ENCODE peak calls at places on chromosomes 3 and 15, in eight cellular contexts. Q is OCI-LY7, S is lower lobe of right lung, C is heart left ventricle, P is fibroblast of lung, K is HepG2, U is kidney, J is mesenchymal stem cell. L is an unnamed sample.

GRCh38 chr3:126441256-126441880 is 34.3 kb downstream of the ZXDC start:
- DNase-seq in Q (no peak), S (no peak), C (no peak), P (no peak), K (no peak), U (no peak), J (no peak), L (no peak)

GRCh38 chr15:39266882-39267281 is 314.0 kb upstream of the THBS1 start:
- DNase-seq in Q (no peak), S (no peak), C (no peak), P (peak; percentile 53), K (no peak), U (no peak), J (no peak), L (no peak)

GRCh38 chr3:85576091-85576690 is 617.4 kb downstream of the CADM2 start:
- DNase-seq in Q (peak; percentile 56), S (peak; percentile 45), C (peak; percentile 43), P (peak; percentile 42), K (peak; percentile 44), U (no peak), J (peak; percentile 25), L (peak; percentile 73)

GRCh38 chr3:90052425-90052950 is 945.1 kb downstream of the EPHA3 start:
- DNase-seq in Q (no peak), S (no peak), C (no peak), P (no peak), K (no peak), U (no peak), J (peak; percentile 70), L (peak; percentile 9)

GRCh38 chr3:129195731-129196256 is 12.1 kb upstream of the CNBP start:
- DNase-seq in Q (no peak), S (no peak), C (peak; percentile 63), P (peak; percentile 95), K (peak; percentile 16), U (no peak), J (peak; percentile 93), L (peak; percentile 95)

GRCh38 chr3:51311055-51311454 is 74.0 kb upstream of the MANF start:
- DNase-seq in Q (peak; percentile 17), S (no peak), C (no peak), P (peak; percentile 23), K (peak; percentile 28), U (no peak), J (peak; percentile 37), L (peak; percentile 15)

GRCh38 chr15:48358229-48358641 is 27.0 kb downstream of the DUT start:
- DNase-seq in Q (peak; percentile 19), S (no peak), C (no peak), P (peak; percentile 44), K (no peak), U (no peak), J (peak; percentile 57), L (no peak)

GRCh38 chr15:100172356-100173024 is 169.3 kb downstream of the ADAMTS17 start:
- DNase-seq in Q (peak; percentile 10), S (no peak), C (no peak), P (no peak), K (no peak), U (no peak), J (no peak), L (no peak)

GRCh38 chr15:33131880-33132279 is 62.6 kb downstream of the FMN1 start:
- DNase-seq in Q (no peak), S (no peak), C (no peak), P (peak; percentile 64), K (no peak), U (no peak), J (no peak), L (peak; percentile 31)

GRCh38 chr3:32297366-32297765 is 58.9 kb downstream of the CMTM8 start:
- DNase-seq in Q (no peak), S (no peak), C (no peak), P (no peak), K (no peak), U (no peak), J (peak; percentile 5), L (no peak)

GRCh38 chr3:177744873-177745646 is 547.8 kb upstream of the TBL1XR1 start:
- DNase-seq in Q (no peak), S (peak; percentile 60), C (no peak), P (peak; percentile 97), K (no peak), U (no peak), J (peak; percentile 38), L (peak; percentile 92)

GRCh38 chr15:69451951-69452701 is 492 bp upstream of the RPLP1 start:
- DNase-seq in Q (peak; percentile 47), S (peak; percentile 63), C (no peak), P (peak; percentile 57), K (peak; percentile 92), U (peak; percentile 82), J (no peak), L (peak; percentile 22)

GRCh38 chr3:134430950-134431445 is 54.8 kb downstream of the ANAPC13 start:
- DNase-seq in Q (peak; percentile 86), S (no peak), C (no peak), P (peak; percentile 62), K (no peak), U (no peak), J (no peak), L (peak; percentile 24)

GRCh38 chr15:45594322-45594721 is 7.1 kb downstream of the BLOC1S6 start:
- DNase-seq in Q (no peak), S (no peak), C (no peak), P (peak; percentile 40), K (no peak), U (no peak), J (peak; percentile 45), L (no peak)

GRCh38 chr3:15708882-15709677 is 88.7 kb downstream of the ANKRD28 start:
- DNase-seq in Q (no peak), S (no peak), C (no peak), P (peak; percentile 25), K (no peak), U (no peak), J (peak; percentile 79), L (peak; percentile 48)

GRCh38 chr3:15647629-15648167 is 46.2 kb downstream of the BTD start:
- DNase-seq in Q (peak; percentile 82), S (no peak), C (no peak), P (peak; percentile 99), K (no peak), U (peak; percentile 74), J (peak; percentile 95), L (peak; percentile 97)

GRCh38 chr15:57527382-57528091 is 64.2 kb upstream of the MYZAP start:
- DNase-seq in Q (peak; percentile 86), S (no peak), C (no peak), P (peak; percentile 82), K (peak; percentile 76), U (no peak), J (peak; percentile 88), L (peak; percentile 79)

GRCh38 chr3:142354076-142354475 is 93.8 kb downstream of the XRN1 start:
- DNase-seq in Q (no peak), S (no peak), C (no peak), P (peak; percentile 36), K (no peak), U (no peak), J (no peak), L (no peak)
- H3K36me3 ChIP-seq in Q (peaks cover 70% of the 10 kb centered on the region), S (peaks cover 87% of the 10 kb centered on the region), C (peaks cover 99% of the 10 kb centered on the region), P (peaks cover 2% of the 10 kb centered on the region), K (peaks cover 46% of the 10 kb centered on the region), U (peaks cover 17% of the 10 kb centered on the region), J (peaks cover 96% of the 10 kb centered on the region), L (peaks cover 24% of the 10 kb centered on the region)

DNA sequence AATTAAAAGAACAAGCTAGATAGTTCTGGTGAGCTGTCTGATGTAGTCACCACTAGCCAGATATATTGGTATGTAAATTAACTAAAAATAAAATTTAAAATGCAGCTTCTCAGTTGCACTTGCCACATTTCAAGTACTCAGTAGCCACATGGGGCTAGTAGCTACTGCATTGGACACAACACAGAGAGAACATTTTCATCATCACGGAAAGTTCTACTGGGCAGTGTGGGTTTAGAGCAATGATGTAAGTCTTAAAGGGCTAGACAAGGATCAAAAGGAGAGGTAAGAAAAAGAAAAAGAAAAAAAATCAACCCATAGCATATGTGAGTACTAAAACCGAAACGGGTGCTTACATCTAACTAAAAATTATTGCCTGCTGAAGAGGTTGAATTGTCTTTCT is 282.4 kb upstream of the LRRFIP2 start:
- DNase-seq in Q (no peak), S (no peak), C (no peak), P (no peak), K (no peak), U (no peak), J (no peak), L (no peak)
- H3K4me3 ChIP-seq in Q (no peak overlapping the region), S (no peak overlapping the region), C (peak overlapping the region; percentile 94), P (no peak overlapping the region), K (no peak overlapping the region), U (no peak overlapping the region), J (peak overlapping the region; percentile 50), L (no peak overlapping the region)

DNA sequence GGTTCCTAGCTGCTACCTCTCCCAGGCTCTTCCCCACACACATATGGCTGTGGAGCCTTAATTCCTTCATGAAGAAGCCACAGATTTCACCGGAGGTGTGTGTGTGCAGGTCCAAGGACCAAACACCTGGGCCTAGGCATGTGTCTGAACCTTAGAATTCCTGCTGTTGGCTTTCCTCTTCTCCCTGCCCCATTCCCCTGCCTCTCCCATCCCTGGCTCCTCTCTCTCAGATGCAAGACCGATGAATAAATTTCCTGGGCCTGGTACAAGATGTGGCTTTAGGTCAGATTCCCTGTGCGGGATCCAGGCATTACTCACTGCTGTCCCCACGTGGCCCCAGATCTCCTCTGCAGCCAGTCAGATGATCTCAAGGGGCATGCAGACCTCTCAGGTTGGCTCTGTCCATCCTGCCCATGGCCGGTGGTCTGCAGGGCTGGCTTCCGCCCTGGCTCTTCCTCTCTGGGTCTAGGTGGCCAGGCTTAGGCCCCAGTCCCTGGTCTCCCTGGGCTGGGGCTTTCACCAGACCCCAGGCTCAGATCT is 20.4 kb downstream of the CCR9 start:
- DNase-seq in Q (peak; percentile 24), S (no peak), C (no peak), P (peak; percentile 85), K (peak; percentile 8), U (no peak), J (peak; percentile 61), L (peak; percentile 64)
- H3K27ac ChIP-seq in Q (no peak overlapping the region), S (no peak overlapping the region), C (no peak overlapping the region), P (no peak overlapping the region), K (no peak overlapping the region), U (no peak overlapping the region), J (no peak overlapping the region), L (no peak overlapping the region)

DNA sequence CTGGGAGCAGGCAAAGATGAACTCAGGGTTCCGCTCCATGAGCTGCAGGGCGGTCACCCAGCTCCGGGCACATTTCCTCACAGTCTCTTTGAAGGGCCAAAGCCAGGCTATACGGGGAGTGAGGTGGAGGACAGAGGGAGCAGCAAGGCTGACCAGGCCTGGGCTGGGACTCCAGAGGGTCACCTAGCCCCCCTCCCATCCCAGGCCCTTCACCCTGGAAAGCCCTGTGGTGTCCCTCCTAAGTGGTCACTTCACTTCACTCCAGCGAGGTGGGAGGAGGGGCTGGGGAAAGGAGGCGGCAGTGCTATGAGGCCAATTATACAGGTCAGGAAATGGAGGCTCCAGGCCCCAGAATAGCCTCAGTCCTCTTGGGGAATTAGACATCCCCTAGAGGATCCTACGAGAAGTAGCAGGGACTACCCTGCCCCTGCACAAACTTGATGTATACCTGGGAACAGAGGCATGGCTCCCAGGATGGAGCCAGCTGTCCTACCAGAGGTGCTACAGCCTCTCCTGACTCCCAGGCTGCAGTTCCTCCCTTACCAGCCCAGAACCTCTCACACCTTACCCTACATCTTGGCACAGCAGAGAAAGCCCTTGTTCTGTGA is 5.7 kb downstream of the MAN2C1 start:
- DNase-seq in Q (no peak), S (no peak), C (no peak), P (no peak), K (no peak), U (no peak), J (no peak), L (no peak)
- H3K36me3 ChIP-seq in Q (peaks cover 34% of the 10 kb centered on the region), S (peaks cover 96% of the 10 kb centered on the region), C (peaks cover 96% of the 10 kb centered on the region), P (peaks cover 36% of the 10 kb centered on the region), K (peaks cover 52% of the 10 kb centered on the region), U (peaks cover 35% of the 10 kb centered on the region), J (peaks cover 88% of the 10 kb centered on the region), L (peaks cover 42% of the 10 kb centered on the region)

GRCh38 chr15:66388576-66388975 is 1.9 kb downstream of the MAP2K1 start:
- DNase-seq in Q (peak; percentile 39), S (no peak), C (no peak), P (no peak), K (no peak), U (no peak), J (no peak), L (no peak)
- H3K4me3 ChIP-seq in Q (peak overlapping the region; percentile 83), S (peak overlapping the region; percentile 82), C (peak overlapping the region; percentile 86), P (peak overlapping the region; percentile 90), K (peak overlapping the region; percentile 94), U (no peak overlapping the region), J (peak overlapping the region; percentile 93), L (peak overlapping the region; percentile 3)

L was measured in brain microvascular endothelial cell.